ENCODE peak calls at places on chromosomes 16 and 17, in nine cellular contexts. N, R, J, X, F, B, S, O and H are unnamed samples.

GRCh38 chr16:51851111-51851510 is 695.8 kb downstream of the TOX3 start:
- DNase-seq in N (peak), R (no peak), J (no peak), X (no peak), F (no peak), B (no peak), S (no peak), O (no peak), H (no peak)

GRCh38 chr17:68621065-68621464 is 19.9 kb upstream of the FAM20A start:
- DNase-seq in N (no peak), R (no peak), J (no peak), X (no peak), F (peak), B (no peak), S (no peak), O (no peak), H (no peak)

GRCh38 chr16:13322357-13322756 is 421.0 kb downstream of the SHISA9 start:
- DNase-seq in N (no peak), R (no peak), J (no peak), X (no peak), F (no peak), B (no peak), S (no peak), O (peak), H (peak)

GRCh38 chr16:79895917-79896203 is 295.3 kb upstream of the MAF start:
- DNase-seq in N (no peak), R (no peak), J (no peak), X (no peak), F (no peak), B (no peak), S (no peak), O (no peak), H (no peak)

GRCh38 chr17:11969565-11969964 is 27.7 kb downstream of the ZNF18 start:
- DNase-seq in N (no peak), R (no peak), J (no peak), X (no peak), F (no peak), B (no peak), S (no peak), O (no peak), H (no peak)

GRCh38 chr17:34798581-34798980 is 162.7 kb downstream of the CCT6B start:
- DNase-seq in N (no peak), R (no peak), J (no peak), X (no peak), F (no peak), B (no peak), S (no peak), O (peak), H (no peak)

GRCh38 chr16:4314532-4315184 is 1.2 kb upstream of the GLIS2 start:
- DNase-seq in N (peak), R (no peak), J (peak), X (peak), F (no peak), B (no peak), S (no peak), O (peak), H (peak)

GRCh38 chr16:2716101-2716885 is 3.7 kb downstream of the PRSS27 start:
- DNase-seq in N (no peak), R (no peak), J (no peak), X (no peak), F (no peak), B (no peak), S (no peak), O (no peak), H (no peak)

GRCh38 chr16:88077328-88078108 is 126.3 kb downstream of the BANP start:
- DNase-seq in N (no peak), R (no peak), J (no peak), X (no peak), F (no peak), B (no peak), S (no peak), O (peak), H (no peak)

GRCh38 chr17:51947160-51947559 is 211.4 kb downstream of the CA10 start:
- DNase-seq in N (no peak), R (no peak), J (no peak), X (no peak), F (no peak), B (no peak), S (no peak), O (no peak), H (peak)

GRCh38 chr16:87757841-87758426 is 7.9 kb downstream of the KLHDC4 start:
- DNase-seq in N (no peak), R (no peak), J (no peak), X (no peak), F (peak), B (no peak), S (no peak), O (no peak), H (no peak)

GRCh38 chr16:30458561-30459394 is 13.1 kb upstream of the SEPHS2 start:
- DNase-seq in N (no peak), R (no peak), J (no peak), X (no peak), F (no peak), B (no peak), S (peak), O (no peak), H (no peak)

GRCh38 chr16:50671644-50672260 is 9.4 kb downstream of the SNX20 start:
- DNase-seq in N (peak), R (no peak), J (no peak), X (no peak), F (no peak), B (no peak), S (peak), O (peak), H (no peak)

GRCh38 chr17:66275651-66276050 is 26.8 kb upstream of the PRKCA start:
- DNase-seq in N (peak), R (no peak), J (peak), X (no peak), F (peak), B (peak), S (no peak), O (peak), H (peak)

GRCh38 chr17:77473615-77474226 is 333.0 kb downstream of the SEC14L1 start:
- DNase-seq in N (peak), R (no peak), J (no peak), X (no peak), F (no peak), B (no peak), S (no peak), O (peak), H (no peak)

GRCh38 chr16:1559446-1559975 is 26.0 kb downstream of the TMEM204 start:
- DNase-seq in N (no peak), R (no peak), J (no peak), X (no peak), F (no peak), B (no peak), S (no peak), O (no peak), H (no peak)

GRCh38 chr17:29143894-29144293 is 36.3 kb downstream of the MYO18A start:
- DNase-seq in N (peak), R (no peak), J (no peak), X (peak), F (peak), B (no peak), S (no peak), O (peak), H (peak)

GRCh38 chr16:86289907-86290306 is 220.4 kb upstream of the FOXF1 start:
- DNase-seq in N (no peak), R (no peak), J (no peak), X (no peak), F (no peak), B (no peak), S (no peak), O (no peak), H (no peak)

GRCh38 chr17:17982796-17983195 is 10.1 kb downstream of the DRC3 start:
- DNase-seq in N (no peak), R (no peak), J (no peak), X (no peak), F (no peak), B (no peak), S (no peak), O (no peak), H (no peak)

GRCh38 chr16:67490330-67491096 is 7.2 kb upstream of the AGRP start:
- DNase-seq in N (no peak), R (no peak), J (peak), X (no peak), F (peak), B (no peak), S (no peak), O (no peak), H (no peak)

GRCh38 chr17:13337171-13337570 is 264.6 kb downstream of the HS3ST3A1 start:
- DNase-seq in N (no peak), R (no peak), J (no peak), X (no peak), F (peak), B (no peak), S (no peak), O (no peak), H (no peak)

GRCh38 chr17:54903375-54903774 is 2.7 kb downstream of the TOM1L1 start:
- DNase-seq in N (peak), R (no peak), J (peak), X (no peak), F (peak), B (peak), S (no peak), O (peak), H (no peak)